ENCODE peak calls at places on chromosomes 4 and X, in five cellular contexts. One of them, this sample, is unnamed.
A peak's percentile ranks its signal among the peaks of the same experiment; 100 is the strongest.

GRCh38 chrX:123607806-123608205 is 125.0 kb downstream of the THOC2 start:
- DNase-seq in NCI-H510A treated with DMSO at 0.1 percent for 48 hours: no peak
- DNase-seq in activated naive CD8-positive, alpha-beta T cell treated with anti-CD3 and anti-CD28 coated beads, Interleukin-2, amount 50 U/mL, for 24 hours: no peak
- DNase-seq in iPS DF 19.7: no peak
- DNase-seq in GM04504: no peak
- DNase-seq in this sample: no peak

GRCh38 chr4:121765368-121765705 is 373 bp upstream of the SMIM43 start:
- DNase-seq in GM04504: no peak
- DNase-seq in NCI-H510A treated with DMSO at 0.1 percent for 48 hours: no peak
- DNase-seq in activated naive CD8-positive, alpha-beta T cell treated with anti-CD3 and anti-CD28 coated beads, Interleukin-2, amount 50 U/mL, for 24 hours: no peak
- DNase-seq in iPS DF 19.7: no peak
- DNase-seq in this sample: no peak

GRCh38 chrX:66675541-66675940 is 36.7 kb upstream of the EDA2R start:
- DNase-seq in NCI-H510A treated with DMSO at 0.1 percent for 48 hours: no peak
- DNase-seq in GM04504: no peak
- DNase-seq in activated naive CD8-positive, alpha-beta T cell treated with anti-CD3 and anti-CD28 coated beads, Interleukin-2, amount 50 U/mL, for 24 hours: no peak
- DNase-seq in iPS DF 19.7: no peak
- DNase-seq in this sample: no peak

GRCh38 chr4:25938251-25939186 is 24.5 kb downstream of the SMIM20 start:
- DNase-seq in iPS DF 19.7: no peak
- DNase-seq in GM04504: peak; percentile 35
- DNase-seq in NCI-H510A treated with DMSO at 0.1 percent for 48 hours: no peak
- DNase-seq in activated naive CD8-positive, alpha-beta T cell treated with anti-CD3 and anti-CD28 coated beads, Interleukin-2, amount 50 U/mL, for 24 hours: peak; percentile 47
- DNase-seq in this sample: peak; percentile 79

GRCh38 chrX:154063234-154063633 is 34.3 kb downstream of the MECP2 start:
- DNase-seq in GM04504: no peak
- DNase-seq in NCI-H510A treated with DMSO at 0.1 percent for 48 hours: no peak
- DNase-seq in iPS DF 19.7: no peak
- DNase-seq in activated naive CD8-positive, alpha-beta T cell treated with anti-CD3 and anti-CD28 coated beads, Interleukin-2, amount 50 U/mL, for 24 hours: no peak
- DNase-seq in this sample: no peak

GRCh38 chr4:60173718-60174117 is 1026.4 kb upstream of the ADGRL3 start:
- DNase-seq in NCI-H510A treated with DMSO at 0.1 percent for 48 hours: no peak
- DNase-seq in GM04504: no peak
- DNase-seq in iPS DF 19.7: no peak
- DNase-seq in activated naive CD8-positive, alpha-beta T cell treated with anti-CD3 and anti-CD28 coated beads, Interleukin-2, amount 50 U/mL, for 24 hours: no peak
- DNase-seq in this sample: no peak

GRCh38 chr4:8192748-8193738 is 6.0 kb upstream of the SH3TC1 start:
- DNase-seq in NCI-H510A treated with DMSO at 0.1 percent for 48 hours: peak; percentile 29
- DNase-seq in iPS DF 19.7: no peak
- DNase-seq in GM04504: no peak
- DNase-seq in activated naive CD8-positive, alpha-beta T cell treated with anti-CD3 and anti-CD28 coated beads, Interleukin-2, amount 50 U/mL, for 24 hours: peak; percentile 30
- DNase-seq in this sample: no peak

GRCh38 chrX:133185119-133185518 is 33.0 kb downstream of the TFDP3 start:
- DNase-seq in GM04504: no peak
- DNase-seq in iPS DF 19.7: no peak
- DNase-seq in NCI-H510A treated with DMSO at 0.1 percent for 48 hours: no peak
- DNase-seq in activated naive CD8-positive, alpha-beta T cell treated with anti-CD3 and anti-CD28 coated beads, Interleukin-2, amount 50 U/mL, for 24 hours: no peak
- DNase-seq in this sample: no peak

GRCh38 chr4:53671757-53672156 is 80.5 kb upstream of the LNX1 start:
- DNase-seq in activated naive CD8-positive, alpha-beta T cell treated with anti-CD3 and anti-CD28 coated beads, Interleukin-2, amount 50 U/mL, for 24 hours: no peak
- DNase-seq in iPS DF 19.7: no peak
- DNase-seq in GM04504: no peak
- DNase-seq in NCI-H510A treated with DMSO at 0.1 percent for 48 hours: peak; percentile 88
- DNase-seq in this sample: no peak

GRCh38 chrX:65668362-65669310 is 1.2 kb downstream of the MSN start:
- DNase-seq in GM04504: peak; percentile 63
- DNase-seq in NCI-H510A treated with DMSO at 0.1 percent for 48 hours: peak; percentile 62
- DNase-seq in activated naive CD8-positive, alpha-beta T cell treated with anti-CD3 and anti-CD28 coated beads, Interleukin-2, amount 50 U/mL, for 24 hours: peak; percentile 44
- DNase-seq in iPS DF 19.7: no peak
- DNase-seq in this sample: peak; percentile 29

GRCh38 chr4:3372933-3373465 is 68.8 kb upstream of the HGFAC start:
- DNase-seq in iPS DF 19.7: no peak
- DNase-seq in activated naive CD8-positive, alpha-beta T cell treated with anti-CD3 and anti-CD28 coated beads, Interleukin-2, amount 50 U/mL, for 24 hours: no peak
- DNase-seq in GM04504: no peak
- DNase-seq in NCI-H510A treated with DMSO at 0.1 percent for 48 hours: no peak
- DNase-seq in this sample: no peak

GRCh38 chrX:119735467-119735866 is 22.9 kb upstream of the SOWAHD start:
- DNase-seq in iPS DF 19.7: no peak
- DNase-seq in NCI-H510A treated with DMSO at 0.1 percent for 48 hours: no peak
- DNase-seq in activated naive CD8-positive, alpha-beta T cell treated with anti-CD3 and anti-CD28 coated beads, Interleukin-2, amount 50 U/mL, for 24 hours: no peak
- DNase-seq in GM04504: no peak
- DNase-seq in this sample: no peak

GRCh38 chr4:78612398-78613005 is 60.9 kb downstream of the ANXA3 start:
- DNase-seq in NCI-H510A treated with DMSO at 0.1 percent for 48 hours: no peak
- DNase-seq in iPS DF 19.7: no peak
- DNase-seq in GM04504: peak; percentile 32
- DNase-seq in activated naive CD8-positive, alpha-beta T cell treated with anti-CD3 and anti-CD28 coated beads, Interleukin-2, amount 50 U/mL, for 24 hours: no peak
- DNase-seq in this sample: no peak

GRCh38 chr4:22514431-22514830 is 1.4 kb downstream of the ADGRA3 start:
- DNase-seq in activated naive CD8-positive, alpha-beta T cell treated with anti-CD3 and anti-CD28 coated beads, Interleukin-2, amount 50 U/mL, for 24 hours: no peak
- DNase-seq in GM04504: no peak
- DNase-seq in NCI-H510A treated with DMSO at 0.1 percent for 48 hours: no peak
- DNase-seq in iPS DF 19.7: no peak
- DNase-seq in this sample: no peak